ENCODE peak calls at places on chromosomes 3 and 15, in five cellular contexts. J is CD8-positive, alpha-beta T cell; U is sigmoid colon; Z is mucosa of descending colon; K is GM23248. T is an unnamed sample.

GRCh38 chr3:49906004-49906860 is 2.6 kb upstream of the MST1R start:
- DNase-seq in J (peak; percentile 44), K (peak; percentile 67), Z (peak; percentile 82), U (no peak), T (peak; percentile 45)

GRCh38 chr15:70362350-70362749 is 264.6 kb upstream of the TLE3 start:
- DNase-seq in Z (no peak), U (no peak), K (no peak), J (no peak), T (no peak)

GRCh38 chr3:126125781-126126251 is 41.9 kb upstream of the SLC41A3 start:
- DNase-seq in K (no peak), Z (no peak), U (peak; percentile 40), J (no peak), T (no peak)

GRCh38 chr15:71804226-71804625 is 6.1 kb upstream of the NR2E3 start:
- DNase-seq in K (no peak), J (no peak), U (no peak), Z (no peak), T (no peak)

GRCh38 chr3:45112939-45113338 is 33.2 kb downstream of the CDCP1 start:
- DNase-seq in K (peak; percentile 64), J (no peak), U (no peak), Z (no peak), T (no peak)

GRCh38 chr3:171801738-171802600 is 8.3 kb downstream of the PLD1 start:
- DNase-seq in Z (no peak), K (peak; percentile 86), U (no peak), J (no peak), T (no peak)

GRCh38 chr3:8964436-8965370 is 1.4 kb upstream of the RAD18 start:
- DNase-seq in K (peak; percentile 84), Z (peak; percentile 53), J (no peak), U (no peak), T (peak; percentile 79)

GRCh38 chr15:60883691-60884319 is 345.3 kb downstream of the RORA start:
- DNase-seq in K (no peak), Z (no peak), U (no peak), J (no peak), T (no peak)

GRCh38 chr3:186024210-186024609 is 84.7 kb downstream of the ETV5 start:
- DNase-seq in U (peak; percentile 74), K (peak; percentile 53), Z (no peak), J (no peak), T (peak; percentile 59)

GRCh38 chr3:183116051-183116614 is 16.8 kb upstream of the MCCC1 start:
- DNase-seq in K (no peak), J (peak; percentile 43), U (no peak), Z (peak; percentile 83), T (no peak)

GRCh38 chr15:73200339-73200738 is 148.1 kb downstream of the NEO1 start:
- DNase-seq in U (no peak), Z (no peak), K (no peak), J (no peak), T (no peak)

GRCh38 chr15:51267047-51267713 is 71.2 kb downstream of the CYP19A1 start:
- DNase-seq in J (no peak), Z (peak; percentile 36), U (no peak), K (peak; percentile 66), T (peak; percentile 26)

GRCh38 chr3:195040773-195041520 is 230.0 kb downstream of the XXYLT1 start:
- DNase-seq in U (no peak), K (no peak), Z (no peak), J (no peak), T (no peak)

GRCh38 chr3:50600841-50601591 is 10.6 kb downstream of the CISH start:
- DNase-seq in U (peak; percentile 99), Z (peak; percentile 96), K (peak; percentile 98), J (peak; percentile 69), T (peak; percentile 91)

GRCh38 chr15:60713096-60714084 is 234.4 kb upstream of the ICE2 start:
- DNase-seq in J (no peak), Z (no peak), K (peak; percentile 68), U (no peak), T (no peak)

GRCh38 chr15:32943691-32944090 is 225.9 kb downstream of the GREM1 start:
- DNase-seq in Z (no peak), K (no peak), U (no peak), J (no peak), T (no peak)

GRCh38 chr15:78768531-78769408 is 42.5 kb downstream of the ADAMTS7 start:
- DNase-seq in J (no peak), K (no peak), U (peak; percentile 59), Z (peak; percentile 7), T (no peak)

GRCh38 chr3:73955671-73956070 is 330.9 kb upstream of the PDZRN3 start:
- DNase-seq in K (no peak), U (no peak), Z (no peak), J (no peak), T (no peak)

GRCh38 chr15:55110446-55110845 is 86.3 kb downstream of the RSL24D1 start:
- DNase-seq in J (no peak), Z (no peak), K (no peak), U (no peak), T (no peak)

GRCh38 chr3:30655187-30655812 is 48.9 kb downstream of the TGFBR2 start:
- DNase-seq in K (no peak), U (no peak), J (peak; percentile 34), Z (no peak), T (no peak)

DNA sequence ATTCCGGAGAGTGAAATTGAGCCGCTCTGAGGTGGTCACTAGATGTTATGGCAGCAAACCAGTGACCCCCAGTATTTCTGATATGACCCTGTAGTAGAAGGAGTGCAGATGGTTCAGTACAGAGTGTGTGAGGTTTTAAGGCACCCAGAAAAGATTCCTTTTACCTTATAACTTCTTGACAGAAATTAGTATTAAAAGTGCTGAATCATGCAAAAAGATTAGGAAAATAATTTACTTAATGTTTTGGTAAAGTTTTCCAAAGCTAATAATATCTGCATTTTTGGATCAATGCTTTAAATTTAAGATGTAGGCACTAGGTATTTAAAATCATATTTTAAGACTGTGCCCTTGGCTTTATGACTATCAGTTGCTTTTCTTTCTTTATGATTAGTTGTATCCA is 241.8 kb upstream of the TOPAZ1 start:
- DNase-seq in J (no peak), K (no peak), Z (no peak), U (no peak), T (no peak)
- H3K4me3 ChIP-seq in J (no peak overlapping the region), K (peak overlapping the region; percentile 65), Z (no peak overlapping the region), U (no peak overlapping the region), T (no peak overlapping the region)

GRCh38 chr15:41263891-41264351 is 32.9 kb downstream of the CHP1 start:
- DNase-seq in Z (no peak), J (no peak), K (peak; percentile 4), U (no peak), T (no peak)
- H3K36me3 ChIP-seq in Z (peaks cover 5% of the 10 kb centered on the region), J (peaks cover 7% of the 10 kb centered on the region), K (peaks cover 5% of the 10 kb centered on the region), U (peaks cover 26% of the 10 kb centered on the region), T (peaks cover 14% of the 10 kb centered on the region)

GRCh38 chr15:23503546-23503945 is 56.5 kb upstream of the GOLGA6L2 start:
- DNase-seq in Z (no peak), K (no peak), U (no peak), J (no peak), T (no peak)

GRCh38 chr15:23506762-23507161 is 58.7 kb upstream of the MKRN3 start:
- DNase-seq in J (no peak), Z (no peak), K (no peak), U (no peak), T (no peak)

GRCh38 chr15:23504003-23504402 is 57.0 kb upstream of the GOLGA6L2 start:
- DNase-seq in U (no peak), Z (no peak), K (no peak), J (no peak), T (no peak)
- H3K9me3 ChIP-seq in U (no peaks in the 10 kb centered on the region), Z (no peaks in the 10 kb centered on the region), K (no peaks in the 10 kb centered on the region), J (no peaks in the 10 kb centered on the region), T (no peaks in the 10 kb centered on the region)

DNA sequence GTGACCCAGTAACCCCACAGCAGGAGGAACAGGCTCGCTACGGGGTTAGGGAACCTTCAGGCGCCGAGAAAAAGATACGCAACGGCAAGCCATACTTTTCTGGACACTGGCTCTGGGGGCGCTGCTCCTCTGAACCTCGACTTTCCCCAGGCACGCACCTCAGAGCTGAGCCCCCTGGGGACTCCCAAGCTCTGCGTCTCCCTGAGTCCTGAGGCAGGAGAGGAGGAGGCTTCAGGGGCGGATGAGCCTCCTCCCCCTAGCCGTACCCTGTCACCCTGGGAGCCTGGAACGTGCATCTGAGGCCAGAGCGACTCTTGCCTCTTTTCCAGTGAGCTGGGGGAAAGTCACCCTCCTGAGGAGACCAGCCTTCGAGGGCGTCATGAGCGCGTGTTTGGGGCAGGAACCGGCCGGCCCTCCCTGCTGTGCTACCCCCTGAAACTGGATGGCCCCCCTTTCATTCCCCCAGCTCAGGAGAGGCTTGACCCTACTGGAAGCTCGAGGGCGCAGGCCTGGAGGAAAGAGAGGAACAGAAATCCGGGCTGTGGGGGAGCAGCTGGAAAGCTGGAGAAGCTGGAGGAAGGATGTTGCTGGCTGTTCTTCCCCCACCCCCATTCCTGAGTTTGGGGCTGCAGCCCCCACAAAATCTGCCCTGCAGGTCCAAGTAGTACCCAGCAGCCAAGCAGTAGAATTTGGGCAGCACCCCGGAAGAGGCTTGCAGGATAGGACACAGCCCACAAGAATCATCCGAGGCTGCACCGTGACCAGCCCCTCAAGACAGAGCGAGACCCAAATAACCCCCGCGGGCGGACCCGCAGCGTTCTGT is 25.1 kb upstream of the POLG start:
- DNase-seq in U (no peak), Z (no peak), J (no peak), K (no peak), T (no peak)
- H3K4me3 ChIP-seq in U (no peak overlapping the region), Z (no peak overlapping the region), J (no peak overlapping the region), K (peak overlapping the region; percentile 79), T (no peak overlapping the region)

GRCh38 chr3:179332240-179332639 is 9.4 kb downstream of the ZNF639 start:
- DNase-seq in U (no peak), Z (no peak), K (no peak), J (no peak), T (no peak)

GRCh38 chr3:179333084-179333483 is 10.3 kb downstream of the ZNF639 start:
- DNase-seq in K (no peak), J (no peak), U (no peak), Z (no peak), T (no peak)

GRCh38 chr3:179330438-179330837 is 7.6 kb downstream of the ZNF639 start:
- DNase-seq in Z (no peak), K (peak; percentile 16), J (no peak), U (no peak), T (no peak)

DNA sequence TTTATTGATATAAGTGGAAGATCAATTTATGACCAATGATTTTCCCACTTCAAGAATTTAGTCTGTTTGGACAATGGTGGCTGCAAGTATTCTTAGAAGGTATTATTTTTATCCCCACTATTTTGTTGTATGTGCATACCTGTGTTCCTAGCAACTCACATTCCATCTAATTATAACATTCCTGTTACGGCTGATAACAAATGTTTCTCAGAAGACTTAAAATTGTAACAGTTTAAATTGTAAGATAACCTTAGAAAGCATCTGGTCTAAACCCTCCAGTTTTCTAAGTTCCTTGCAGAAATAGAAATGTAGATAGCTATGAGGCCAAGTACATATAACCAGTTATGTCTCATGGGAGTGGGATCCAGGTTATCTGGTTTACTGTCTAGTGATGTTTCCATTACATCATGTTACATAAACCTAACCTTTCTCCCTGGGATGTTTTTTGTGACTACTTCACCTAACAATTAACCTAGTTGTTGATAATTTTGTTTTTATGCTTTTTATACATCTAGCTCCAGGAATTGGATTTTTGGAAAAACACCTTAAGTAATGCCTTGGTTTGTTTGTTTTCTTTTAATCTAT is 11.1 kb upstream of the MFN1 start:
- DNase-seq in Z (no peak), K (no peak), J (no peak), U (no peak), T (no peak)
- H3K36me3 ChIP-seq in Z (no peaks in the 10 kb centered on the region), K (peaks cover 58% of the 10 kb centered on the region), J (peaks cover 24% of the 10 kb centered on the region), U (peaks cover 21% of the 10 kb centered on the region), T (peaks cover 59% of the 10 kb centered on the region)